ENCODE peak calls at places on chromosomes 13 and 19, in four cellular contexts. Q is fibroblast of pulmonary artery; M is Kasumi-1; C is effector memory CD8-positive, alpha-beta T cell. A is an unnamed sample.

GRCh38 chr19:49688531-49689132 is 762 bp upstream of the ADM5 start:
- DNase-seq in M (no peak), Q (no peak), C (no peak), A (no peak)

GRCh38 chr13:83515267-83515666 is 367.0 kb downstream of the SLITRK1 start:
- DNase-seq in C (no peak), M (no peak), Q (peak; percentile 60), A (peak; percentile 80)

GRCh38 chr19:18292810-18293641 is 11.6 kb upstream of the JUND start:
- DNase-seq in Q (peak; percentile 69), C (no peak), M (peak; percentile 74), A (peak; percentile 73)

GRCh38 chr13:41352935-41353801 is 42.1 kb downstream of the NAA16 start:
- DNase-seq in M (peak; percentile 54), Q (peak; percentile 80), C (peak; percentile 66), A (peak; percentile 77)

GRCh38 chr13:98262307-98262706 is 85.2 kb upstream of the RNF113B start:
- DNase-seq in Q (no peak), M (no peak), C (no peak), A (no peak)

GRCh38 chr19:57559008-57559403 is 657 bp downstream of the ZNF550 start:
- DNase-seq in Q (peak; percentile 17), M (no peak), C (no peak), A (peak; percentile 45)

GRCh38 chr13:102948006-102948405 is 102.2 kb downstream of the ERCC5 start:
- DNase-seq in C (no peak), Q (peak; percentile 16), M (no peak), A (no peak)

GRCh38 chr13:43815204-43815603 is 28.4 kb upstream of the ENOX1 start:
- DNase-seq in C (no peak), Q (peak; percentile 88), M (no peak), A (peak; percentile 63)

GRCh38 chr13:99970761-99971575 is 599 bp downstream of the ZIC5 start:
- DNase-seq in C (no peak), Q (no peak), M (no peak), A (no peak)

GRCh38 chr19:49432141-49433073 is 7.2 kb downstream of the GFY start:
- DNase-seq in Q (no peak), M (no peak), C (no peak), A (no peak)

GRCh38 chr19:45526143-45526542 is 18.9 kb downstream of the VASP start:
- DNase-seq in M (peak; percentile 35), Q (peak; percentile 68), C (no peak), A (peak; percentile 63)

GRCh38 chr13:27619711-27620376 is 485 bp downstream of the LNX2 start:
- DNase-seq in C (peak; percentile 32), M (no peak), Q (peak; percentile 39), A (no peak)

GRCh38 chr19:29672933-29673336 is 7.7 kb downstream of the PLEKHF1 start:
- DNase-seq in M (peak; percentile 12), Q (no peak), C (peak; percentile 82), A (no peak)

GRCh38 chr13:80572308-80572676 is 231.4 kb upstream of the SPRY2 start:
- DNase-seq in M (no peak), C (no peak), Q (no peak), A (no peak)

GRCh38 chr13:23578411-23579071 is 8.3 kb downstream of the TNFRSF19 start:
- DNase-seq in M (no peak), C (peak; percentile 40), Q (peak; percentile 71), A (peak; percentile 85)

GRCh38 chr19:20357921-20358320 is 190.9 kb downstream of the ZNF486 start:
- DNase-seq in Q (no peak), M (no peak), C (no peak), A (no peak)

GRCh38 chr13:74306496-74306895 is 172.3 kb upstream of the KLF12 start:
- DNase-seq in C (no peak), Q (peak; percentile 20), M (no peak), A (peak; percentile 69)

GRCh38 chr13:40383922-40384321 is 282.5 kb downstream of the FOXO1 start:
- DNase-seq in M (no peak), Q (no peak), C (no peak), A (no peak)

GRCh38 chr13:41610426-41610825 is 153.1 kb downstream of the RGCC start:
- DNase-seq in C (no peak), M (no peak), Q (peak; percentile 99), A (peak; percentile 78)

GRCh38 chr19:32580353-32580900 is 563 bp upstream of the PDCD5 start:
- DNase-seq in C (no peak), Q (no peak), M (no peak), A (no peak)

A was measured in adipocyte.